ENCODE peak calls at places on chromosome 2, in seven cellular contexts. F is CD4-positive, alpha-beta T cell; N is nucleus accumbens; Y is frontal cortex; O is EH; H is anterior cingulate cortex; B is D341Med. U is an unnamed sample.

GRCh38 chr2:22281033-22281432 is 1103.9 kb upstream of the KLHL29 start:
- DNase-seq in O (peak; percentile 42), Y (no peak), F (no peak), B (no peak), N (no peak), H (no peak), U (peak; percentile 89)

GRCh38 chr2:7034313-7034712 is 117.1 kb downstream of the RNF144A start:
- DNase-seq in O (no peak), H (no peak), N (no peak), F (no peak), Y (no peak), B (no peak), U (peak; percentile 51)

GRCh38 chr2:84055816-84056215 is 403.3 kb downstream of the SUCLG1 start:
- DNase-seq in N (no peak), F (no peak), H (no peak), Y (no peak), O (no peak), B (no peak), U (no peak)

GRCh38 chr2:100923461-100924020 is 78.5 kb upstream of the RPL31 start:
- DNase-seq in N (no peak), Y (no peak), H (no peak), B (no peak), F (no peak), O (no peak), U (no peak)

GRCh38 chr2:7882296-7882695 is 799.6 kb upstream of the ID2 start:
- DNase-seq in F (no peak), N (no peak), B (no peak), O (no peak), Y (no peak), H (no peak), U (no peak)

GRCh38 chr2:43832457-43832856 is 6.2 kb downstream of the ABCG5 start:
- DNase-seq in O (peak; percentile 2), N (no peak), H (no peak), Y (no peak), F (no peak), B (no peak), U (no peak)

GRCh38 chr2:117693166-117693565 is 121.3 kb upstream of the DDX18 start:
- DNase-seq in B (no peak), H (no peak), F (no peak), N (no peak), O (no peak), Y (no peak), U (peak; percentile 13)

GRCh38 chr2:144553379-144553778 is 33.5 kb upstream of the ZEB2 start:
- DNase-seq in O (peak; percentile 97), F (no peak), H (no peak), N (no peak), Y (no peak), B (no peak), U (no peak)

GRCh38 chr2:98757904-98758421 is 27.0 kb upstream of the MGAT4A start:
- DNase-seq in B (no peak), Y (no peak), N (peak; percentile 50), H (peak; percentile 48), F (peak; percentile 70), O (peak; percentile 92), U (no peak)

GRCh38 chr2:65377556-65378307 is 54.7 kb downstream of the SPRED2 start:
- DNase-seq in N (no peak), Y (no peak), B (no peak), H (no peak), F (no peak), O (peak; percentile 96), U (no peak)

GRCh38 chr2:181879295-181879694 is 12.2 kb upstream of the ITPRID2 start:
- DNase-seq in F (no peak), O (no peak), H (no peak), Y (no peak), B (no peak), N (no peak), U (no peak)

GRCh38 chr2:236910966-236911495 is 174.7 kb upstream of the COPS8 start:
- DNase-seq in F (no peak), B (no peak), N (no peak), H (no peak), Y (no peak), O (no peak), U (no peak)

GRCh38 chr2:67243919-67244318 is 153.2 kb upstream of the ETAA1 start:
- DNase-seq in B (no peak), Y (no peak), O (no peak), F (no peak), H (no peak), N (no peak), U (no peak)

GRCh38 chr2:9883897-9884296 is 40.6 kb downstream of the TAF1B start:
- DNase-seq in O (no peak), H (peak; percentile 5), B (no peak), Y (no peak), F (no peak), N (no peak), U (no peak)

GRCh38 chr2:98478088-98478551 is 33.5 kb downstream of the INPP4A start:
- DNase-seq in F (no peak), N (no peak), Y (no peak), B (no peak), H (no peak), O (no peak), U (no peak)

GRCh38 chr2:49619804-49620203 is 465.5 kb upstream of the FSHR start:
- DNase-seq in H (no peak), N (no peak), O (no peak), B (peak; percentile 17), Y (no peak), F (no peak), U (no peak)

GRCh38 chr2:56314809-56315208 is 131.0 kb downstream of the CCDC85A start:
- DNase-seq in F (no peak), B (no peak), O (peak; percentile 23), N (no peak), Y (no peak), H (no peak), U (no peak)

GRCh38 chr2:238169021-238169707 is 10.4 kb downstream of the ERFE start:
- DNase-seq in F (no peak), O (peak; percentile 96), Y (peak; percentile 21), B (no peak), N (no peak), H (no peak), U (no peak)

GRCh38 chr2:28274911-28275685 is 117.6 kb upstream of the FOSL2 start:
- DNase-seq in N (no peak), O (peak; percentile 97), B (no peak), Y (no peak), H (no peak), F (no peak), U (no peak)

GRCh38 chr2:144466637-144467036 is 53.3 kb downstream of the ZEB2 start:
- DNase-seq in B (no peak), F (no peak), O (no peak), Y (no peak), H (peak; percentile 84), N (peak; percentile 81), U (no peak)

GRCh38 chr2:121570036-121570664 is 39.5 kb downstream of the RNU4ATAC start:
- DNase-seq in H (no peak), Y (no peak), F (no peak), O (no peak), B (no peak), N (no peak), U (no peak)

GRCh38 chr2:3625186-3625585 is 30.3 kb downstream of the COLEC11 start:
- DNase-seq in O (no peak), N (no peak), Y (no peak), B (no peak), H (no peak), F (no peak), U (no peak)

GRCh38 chr2:196413821-196414274 is 225.7 kb upstream of the CCDC150 start:
- DNase-seq in F (no peak), Y (no peak), O (no peak), H (no peak), B (no peak), N (peak; percentile 12), U (no peak)

GRCh38 chr2:16189019-16189850 is 248.9 kb downstream of the MYCN start:
- DNase-seq in H (no peak), F (no peak), B (no peak), N (no peak), Y (no peak), O (no peak), U (peak; percentile 100)

GRCh38 chr2:20164734-20165242 is 60.1 kb downstream of the SDC1 start:
- DNase-seq in F (no peak), Y (no peak), O (peak; percentile 27), B (no peak), N (no peak), H (no peak), U (no peak)

GRCh38 chr2:145677371-145677770 is 1157.5 kb upstream of the ZEB2 start:
- DNase-seq in H (no peak), N (no peak), F (no peak), B (no peak), O (no peak), Y (no peak), U (no peak)

GRCh38 chr2:241932895-241933174 is 63.3 kb downstream of the RTP5 start:
- DNase-seq in H (no peak), B (no peak), O (no peak), F (no peak), N (no peak), Y (no peak), U (no peak)

GRCh38 chr2:236117396-236117795 is 50.8 kb downstream of the GBX2 start:
- DNase-seq in B (no peak), F (no peak), O (no peak), Y (no peak), H (no peak), N (no peak), U (no peak)

GRCh38 chr2:193518061-193518817 is 1323.5 kb upstream of the TMEFF2 start:
- DNase-seq in B (no peak), N (no peak), H (no peak), O (no peak), Y (no peak), F (no peak), U (no peak)

GRCh38 chr2:24832991-24833671 is 39.9 kb downstream of the CENPO start:
- DNase-seq in H (no peak), B (no peak), F (no peak), N (no peak), Y (no peak), O (no peak), U (no peak)

GRCh38 chr2:55899881-55900280 is 23.7 kb downstream of the EFEMP1 start:
- DNase-seq in Y (no peak), N (no peak), B (no peak), O (peak; percentile 63), H (no peak), F (no peak), U (no peak)

GRCh38 chr2:46001741-46002506 is 295.3 kb upstream of the EPAS1 start:
- DNase-seq in H (no peak), F (no peak), O (peak; percentile 90), Y (no peak), B (no peak), N (no peak), U (no peak)